ENCODE peak calls at places on chromosome 1, in six cellular contexts. One of them, this sample, is unnamed.

GRCh38 chr1:10979483-10979920 is 33.0 kb upstream of the TARDBP start:
- DNase-seq in occipital lobe: peak
- DNase-seq in stimulated activated CD4-positive, alpha-beta T cell treated with anti-CD3 and anti-CD28 coated beads, Interleukin-1b, Interleukin-23, amount 100 ng/mL, for 48 hours: no peak
- DNase-seq in activated CD8-positive, alpha-beta memory T cell treated with anti-CD3 and anti-CD28 coated beads for 48 hours: no peak
- DNase-seq in prostate gland: no peak
- DNase-seq in stimulated activated CD8-positive, alpha-beta memory T cell treated with anti-CD3 and anti-CD28 coated beads, Interleukin-2, amount 100 ng/mL, for 48 hours: no peak
- DNase-seq in this sample: no peak

GRCh38 chr1:218273757-218274505 is 11.2 kb upstream of the RRP15 start:
- DNase-seq in activated CD8-positive, alpha-beta memory T cell treated with anti-CD3 and anti-CD28 coated beads for 48 hours: no peak
- DNase-seq in stimulated activated CD8-positive, alpha-beta memory T cell treated with anti-CD3 and anti-CD28 coated beads, Interleukin-2, amount 100 ng/mL, for 48 hours: no peak
- DNase-seq in stimulated activated CD4-positive, alpha-beta T cell treated with anti-CD3 and anti-CD28 coated beads, Interleukin-1b, Interleukin-23, amount 100 ng/mL, for 48 hours: no peak
- DNase-seq in occipital lobe: no peak
- DNase-seq in prostate gland: no peak
- DNase-seq in this sample: no peak

GRCh38 chr1:208007938-208008342 is 97.0 kb upstream of the CD34 start:
- DNase-seq in stimulated activated CD4-positive, alpha-beta T cell treated with anti-CD3 and anti-CD28 coated beads, Interleukin-1b, Interleukin-23, amount 100 ng/mL, for 48 hours: no peak
- DNase-seq in activated CD8-positive, alpha-beta memory T cell treated with anti-CD3 and anti-CD28 coated beads for 48 hours: no peak
- DNase-seq in prostate gland: no peak
- DNase-seq in stimulated activated CD8-positive, alpha-beta memory T cell treated with anti-CD3 and anti-CD28 coated beads, Interleukin-2, amount 100 ng/mL, for 48 hours: no peak
- DNase-seq in occipital lobe: no peak
- DNase-seq in this sample: no peak

GRCh38 chr1:84406209-84406917 is 8.1 kb downstream of the DNASE2B start:
- DNase-seq in occipital lobe: no peak
- DNase-seq in stimulated activated CD8-positive, alpha-beta memory T cell treated with anti-CD3 and anti-CD28 coated beads, Interleukin-2, amount 100 ng/mL, for 48 hours: no peak
- DNase-seq in activated CD8-positive, alpha-beta memory T cell treated with anti-CD3 and anti-CD28 coated beads for 48 hours: no peak
- DNase-seq in prostate gland: no peak
- DNase-seq in stimulated activated CD4-positive, alpha-beta T cell treated with anti-CD3 and anti-CD28 coated beads, Interleukin-1b, Interleukin-23, amount 100 ng/mL, for 48 hours: no peak
- DNase-seq in this sample: no peak

GRCh38 chr1:93143136-93143535 is 37.1 kb downstream of the TMED5 start:
- DNase-seq in occipital lobe: no peak
- DNase-seq in prostate gland: no peak
- DNase-seq in stimulated activated CD4-positive, alpha-beta T cell treated with anti-CD3 and anti-CD28 coated beads, Interleukin-1b, Interleukin-23, amount 100 ng/mL, for 48 hours: no peak
- DNase-seq in stimulated activated CD8-positive, alpha-beta memory T cell treated with anti-CD3 and anti-CD28 coated beads, Interleukin-2, amount 100 ng/mL, for 48 hours: no peak
- DNase-seq in activated CD8-positive, alpha-beta memory T cell treated with anti-CD3 and anti-CD28 coated beads for 48 hours: no peak
- DNase-seq in this sample: no peak

GRCh38 chr1:31830511-31830910 is 14.7 kb upstream of the SPOCD1 start:
- DNase-seq in activated CD8-positive, alpha-beta memory T cell treated with anti-CD3 and anti-CD28 coated beads for 48 hours: no peak
- DNase-seq in occipital lobe: no peak
- DNase-seq in stimulated activated CD8-positive, alpha-beta memory T cell treated with anti-CD3 and anti-CD28 coated beads, Interleukin-2, amount 100 ng/mL, for 48 hours: no peak
- DNase-seq in prostate gland: no peak
- DNase-seq in stimulated activated CD4-positive, alpha-beta T cell treated with anti-CD3 and anti-CD28 coated beads, Interleukin-1b, Interleukin-23, amount 100 ng/mL, for 48 hours: no peak
- DNase-seq in this sample: no peak

GRCh38 chr1:29541641-29542040 is 305.3 kb downstream of the PTPRU start:
- DNase-seq in activated CD8-positive, alpha-beta memory T cell treated with anti-CD3 and anti-CD28 coated beads for 48 hours: no peak
- DNase-seq in stimulated activated CD8-positive, alpha-beta memory T cell treated with anti-CD3 and anti-CD28 coated beads, Interleukin-2, amount 100 ng/mL, for 48 hours: no peak
- DNase-seq in occipital lobe: no peak
- DNase-seq in stimulated activated CD4-positive, alpha-beta T cell treated with anti-CD3 and anti-CD28 coated beads, Interleukin-1b, Interleukin-23, amount 100 ng/mL, for 48 hours: no peak
- DNase-seq in prostate gland: no peak
- DNase-seq in this sample: no peak

GRCh38 chr1:21217812-21218596 is 41.3 kb upstream of the EIF4G3 start:
- DNase-seq in stimulated activated CD8-positive, alpha-beta memory T cell treated with anti-CD3 and anti-CD28 coated beads, Interleukin-2, amount 100 ng/mL, for 48 hours: peak
- DNase-seq in prostate gland: no peak
- DNase-seq in occipital lobe: peak
- DNase-seq in activated CD8-positive, alpha-beta memory T cell treated with anti-CD3 and anti-CD28 coated beads for 48 hours: no peak
- DNase-seq in stimulated activated CD4-positive, alpha-beta T cell treated with anti-CD3 and anti-CD28 coated beads, Interleukin-1b, Interleukin-23, amount 100 ng/mL, for 48 hours: peak
- DNase-seq in this sample: peak

GRCh38 chr1:114719424-114719787 is 2.8 kb upstream of the NRAS start:
- DNase-seq in activated CD8-positive, alpha-beta memory T cell treated with anti-CD3 and anti-CD28 coated beads for 48 hours: no peak
- DNase-seq in occipital lobe: no peak
- DNase-seq in stimulated activated CD4-positive, alpha-beta T cell treated with anti-CD3 and anti-CD28 coated beads, Interleukin-1b, Interleukin-23, amount 100 ng/mL, for 48 hours: no peak
- DNase-seq in prostate gland: no peak
- DNase-seq in stimulated activated CD8-positive, alpha-beta memory T cell treated with anti-CD3 and anti-CD28 coated beads, Interleukin-2, amount 100 ng/mL, for 48 hours: no peak
- DNase-seq in this sample: no peak

GRCh38 chr1:182674346-182675246 is 9.8 kb downstream of the RGS8 start:
- DNase-seq in stimulated activated CD4-positive, alpha-beta T cell treated with anti-CD3 and anti-CD28 coated beads, Interleukin-1b, Interleukin-23, amount 100 ng/mL, for 48 hours: no peak
- DNase-seq in prostate gland: no peak
- DNase-seq in stimulated activated CD8-positive, alpha-beta memory T cell treated with anti-CD3 and anti-CD28 coated beads, Interleukin-2, amount 100 ng/mL, for 48 hours: no peak
- DNase-seq in activated CD8-positive, alpha-beta memory T cell treated with anti-CD3 and anti-CD28 coated beads for 48 hours: no peak
- DNase-seq in occipital lobe: no peak
- DNase-seq in this sample: no peak

GRCh38 chr1:18322353-18323032 is 158.2 kb upstream of the KLHDC7A start:
- DNase-seq in activated CD8-positive, alpha-beta memory T cell treated with anti-CD3 and anti-CD28 coated beads for 48 hours: no peak
- DNase-seq in prostate gland: no peak
- DNase-seq in stimulated activated CD8-positive, alpha-beta memory T cell treated with anti-CD3 and anti-CD28 coated beads, Interleukin-2, amount 100 ng/mL, for 48 hours: no peak
- DNase-seq in occipital lobe: no peak
- DNase-seq in stimulated activated CD4-positive, alpha-beta T cell treated with anti-CD3 and anti-CD28 coated beads, Interleukin-1b, Interleukin-23, amount 100 ng/mL, for 48 hours: no peak
- DNase-seq in this sample: peak

GRCh38 chr1:52328615-52329014 is 37.4 kb downstream of the CC2D1B start:
- DNase-seq in prostate gland: no peak
- DNase-seq in activated CD8-positive, alpha-beta memory T cell treated with anti-CD3 and anti-CD28 coated beads for 48 hours: no peak
- DNase-seq in occipital lobe: no peak
- DNase-seq in stimulated activated CD4-positive, alpha-beta T cell treated with anti-CD3 and anti-CD28 coated beads, Interleukin-1b, Interleukin-23, amount 100 ng/mL, for 48 hours: no peak
- DNase-seq in stimulated activated CD8-positive, alpha-beta memory T cell treated with anti-CD3 and anti-CD28 coated beads, Interleukin-2, amount 100 ng/mL, for 48 hours: no peak
- DNase-seq in this sample: no peak

GRCh38 chr1:228457017-228457395 is 30.2 kb upstream of the RNF187 start:
- DNase-seq in occipital lobe: no peak
- DNase-seq in stimulated activated CD8-positive, alpha-beta memory T cell treated with anti-CD3 and anti-CD28 coated beads, Interleukin-2, amount 100 ng/mL, for 48 hours: no peak
- DNase-seq in prostate gland: no peak
- DNase-seq in activated CD8-positive, alpha-beta memory T cell treated with anti-CD3 and anti-CD28 coated beads for 48 hours: no peak
- DNase-seq in stimulated activated CD4-positive, alpha-beta T cell treated with anti-CD3 and anti-CD28 coated beads, Interleukin-1b, Interleukin-23, amount 100 ng/mL, for 48 hours: no peak
- DNase-seq in this sample: no peak

GRCh38 chr1:92601044-92601443 is 114.3 kb upstream of the GFI1 start:
- DNase-seq in stimulated activated CD4-positive, alpha-beta T cell treated with anti-CD3 and anti-CD28 coated beads, Interleukin-1b, Interleukin-23, amount 100 ng/mL, for 48 hours: no peak
- DNase-seq in stimulated activated CD8-positive, alpha-beta memory T cell treated with anti-CD3 and anti-CD28 coated beads, Interleukin-2, amount 100 ng/mL, for 48 hours: no peak
- DNase-seq in prostate gland: no peak
- DNase-seq in activated CD8-positive, alpha-beta memory T cell treated with anti-CD3 and anti-CD28 coated beads for 48 hours: no peak
- DNase-seq in occipital lobe: no peak
- DNase-seq in this sample: no peak

GRCh38 chr1:47638240-47638639 is 200.4 kb downstream of the FOXD2 start:
- DNase-seq in prostate gland: no peak
- DNase-seq in stimulated activated CD4-positive, alpha-beta T cell treated with anti-CD3 and anti-CD28 coated beads, Interleukin-1b, Interleukin-23, amount 100 ng/mL, for 48 hours: no peak
- DNase-seq in occipital lobe: no peak
- DNase-seq in activated CD8-positive, alpha-beta memory T cell treated with anti-CD3 and anti-CD28 coated beads for 48 hours: no peak
- DNase-seq in stimulated activated CD8-positive, alpha-beta memory T cell treated with anti-CD3 and anti-CD28 coated beads, Interleukin-2, amount 100 ng/mL, for 48 hours: no peak
- DNase-seq in this sample: no peak

GRCh38 chr1:88029899-88030298 is 654.2 kb upstream of the PKN2 start:
- DNase-seq in prostate gland: no peak
- DNase-seq in stimulated activated CD4-positive, alpha-beta T cell treated with anti-CD3 and anti-CD28 coated beads, Interleukin-1b, Interleukin-23, amount 100 ng/mL, for 48 hours: no peak
- DNase-seq in stimulated activated CD8-positive, alpha-beta memory T cell treated with anti-CD3 and anti-CD28 coated beads, Interleukin-2, amount 100 ng/mL, for 48 hours: no peak
- DNase-seq in occipital lobe: no peak
- DNase-seq in activated CD8-positive, alpha-beta memory T cell treated with anti-CD3 and anti-CD28 coated beads for 48 hours: no peak
- DNase-seq in this sample: no peak

GRCh38 chr1:115466433-115466832 is 128.4 kb upstream of the NGF start:
- DNase-seq in activated CD8-positive, alpha-beta memory T cell treated with anti-CD3 and anti-CD28 coated beads for 48 hours: no peak
- DNase-seq in stimulated activated CD8-positive, alpha-beta memory T cell treated with anti-CD3 and anti-CD28 coated beads, Interleukin-2, amount 100 ng/mL, for 48 hours: no peak
- DNase-seq in occipital lobe: no peak
- DNase-seq in prostate gland: no peak
- DNase-seq in stimulated activated CD4-positive, alpha-beta T cell treated with anti-CD3 and anti-CD28 coated beads, Interleukin-1b, Interleukin-23, amount 100 ng/mL, for 48 hours: no peak
- DNase-seq in this sample: no peak

GRCh38 chr1:29670752-29671151 is 434.4 kb downstream of the PTPRU start:
- DNase-seq in occipital lobe: no peak
- DNase-seq in stimulated activated CD8-positive, alpha-beta memory T cell treated with anti-CD3 and anti-CD28 coated beads, Interleukin-2, amount 100 ng/mL, for 48 hours: no peak
- DNase-seq in activated CD8-positive, alpha-beta memory T cell treated with anti-CD3 and anti-CD28 coated beads for 48 hours: no peak
- DNase-seq in stimulated activated CD4-positive, alpha-beta T cell treated with anti-CD3 and anti-CD28 coated beads, Interleukin-1b, Interleukin-23, amount 100 ng/mL, for 48 hours: no peak
- DNase-seq in prostate gland: no peak
- DNase-seq in this sample: no peak

GRCh38 chr1:176555911-176556687 is 93.1 kb downstream of the PAPPA2 start:
- DNase-seq in prostate gland: no peak
- DNase-seq in stimulated activated CD8-positive, alpha-beta memory T cell treated with anti-CD3 and anti-CD28 coated beads, Interleukin-2, amount 100 ng/mL, for 48 hours: no peak
- DNase-seq in activated CD8-positive, alpha-beta memory T cell treated with anti-CD3 and anti-CD28 coated beads for 48 hours: no peak
- DNase-seq in stimulated activated CD4-positive, alpha-beta T cell treated with anti-CD3 and anti-CD28 coated beads, Interleukin-1b, Interleukin-23, amount 100 ng/mL, for 48 hours: no peak
- DNase-seq in occipital lobe: no peak
- DNase-seq in this sample: no peak

GRCh38 chr1:22207605-22208264 is 64.8 kb upstream of the WNT4 start:
- DNase-seq in occipital lobe: no peak
- DNase-seq in stimulated activated CD4-positive, alpha-beta T cell treated with anti-CD3 and anti-CD28 coated beads, Interleukin-1b, Interleukin-23, amount 100 ng/mL, for 48 hours: no peak
- DNase-seq in prostate gland: no peak
- DNase-seq in activated CD8-positive, alpha-beta memory T cell treated with anti-CD3 and anti-CD28 coated beads for 48 hours: no peak
- DNase-seq in stimulated activated CD8-positive, alpha-beta memory T cell treated with anti-CD3 and anti-CD28 coated beads, Interleukin-2, amount 100 ng/mL, for 48 hours: no peak
- DNase-seq in this sample: no peak

GRCh38 chr1:192707978-192708547 is 72.1 kb downstream of the RGS13 start:
- DNase-seq in stimulated activated CD4-positive, alpha-beta T cell treated with anti-CD3 and anti-CD28 coated beads, Interleukin-1b, Interleukin-23, amount 100 ng/mL, for 48 hours: no peak
- DNase-seq in prostate gland: no peak
- DNase-seq in occipital lobe: no peak
- DNase-seq in activated CD8-positive, alpha-beta memory T cell treated with anti-CD3 and anti-CD28 coated beads for 48 hours: no peak
- DNase-seq in stimulated activated CD8-positive, alpha-beta memory T cell treated with anti-CD3 and anti-CD28 coated beads, Interleukin-2, amount 100 ng/mL, for 48 hours: no peak
- DNase-seq in this sample: no peak

GRCh38 chr1:41503507-41504125 is 19.1 kb upstream of the EDN2 start:
- DNase-seq in activated CD8-positive, alpha-beta memory T cell treated with anti-CD3 and anti-CD28 coated beads for 48 hours: no peak
- DNase-seq in stimulated activated CD8-positive, alpha-beta memory T cell treated with anti-CD3 and anti-CD28 coated beads, Interleukin-2, amount 100 ng/mL, for 48 hours: no peak
- DNase-seq in stimulated activated CD4-positive, alpha-beta T cell treated with anti-CD3 and anti-CD28 coated beads, Interleukin-1b, Interleukin-23, amount 100 ng/mL, for 48 hours: no peak
- DNase-seq in prostate gland: no peak
- DNase-seq in occipital lobe: no peak
- DNase-seq in this sample: no peak

GRCh38 chr1:156494309-156494895 is 6.2 kb downstream of the MEF2D start:
- DNase-seq in stimulated activated CD8-positive, alpha-beta memory T cell treated with anti-CD3 and anti-CD28 coated beads, Interleukin-2, amount 100 ng/mL, for 48 hours: no peak
- DNase-seq in stimulated activated CD4-positive, alpha-beta T cell treated with anti-CD3 and anti-CD28 coated beads, Interleukin-1b, Interleukin-23, amount 100 ng/mL, for 48 hours: no peak
- DNase-seq in prostate gland: no peak
- DNase-seq in activated CD8-positive, alpha-beta memory T cell treated with anti-CD3 and anti-CD28 coated beads for 48 hours: no peak
- DNase-seq in occipital lobe: no peak
- DNase-seq in this sample: no peak

GRCh38 chr1:56877973-56878372 is 23.4 kb downstream of the C8A start:
- DNase-seq in activated CD8-positive, alpha-beta memory T cell treated with anti-CD3 and anti-CD28 coated beads for 48 hours: no peak
- DNase-seq in prostate gland: no peak
- DNase-seq in stimulated activated CD4-positive, alpha-beta T cell treated with anti-CD3 and anti-CD28 coated beads, Interleukin-1b, Interleukin-23, amount 100 ng/mL, for 48 hours: no peak
- DNase-seq in stimulated activated CD8-positive, alpha-beta memory T cell treated with anti-CD3 and anti-CD28 coated beads, Interleukin-2, amount 100 ng/mL, for 48 hours: no peak
- DNase-seq in occipital lobe: no peak
- DNase-seq in this sample: no peak

GRCh38 chr1:180272395-180272794 is 42.3 kb downstream of the LHX4 start:
- DNase-seq in activated CD8-positive, alpha-beta memory T cell treated with anti-CD3 and anti-CD28 coated beads for 48 hours: no peak
- DNase-seq in stimulated activated CD4-positive, alpha-beta T cell treated with anti-CD3 and anti-CD28 coated beads, Interleukin-1b, Interleukin-23, amount 100 ng/mL, for 48 hours: no peak
- DNase-seq in stimulated activated CD8-positive, alpha-beta memory T cell treated with anti-CD3 and anti-CD28 coated beads, Interleukin-2, amount 100 ng/mL, for 48 hours: no peak
- DNase-seq in prostate gland: no peak
- DNase-seq in occipital lobe: no peak
- DNase-seq in this sample: no peak

This sample was measured in activated CD4-positive, alpha-beta T cell treated with anti-CD3 and anti-CD28 coated beads, Interleukin-2, amount 50 U/mL, for 48 hours.